ENCODE peak calls at places on chromosome 20, in six cellular contexts. R is right cardiac atrium, I is lower lobe of right lung, P is ascending aorta, Y is OCI-LY7, T is GM23248. X is an unnamed sample. For H3K4me1, the result is how much of the 10 kb centered on the place peaks cover.

GRCh38 chr20:51826372-51826771 is 24.1 kb upstream of the SALL4 start:
- DNase-seq in R (no peak), T (no peak), Y (no peak), P (no peak), I (no peak), X (no peak)

GRCh38 chr20:408843-409696 is 971 bp downstream of the RBCK1 start:
- DNase-seq in I (no peak), T (peak), P (no peak), Y (peak), R (no peak), X (no peak)

GRCh38 chr20:32560989-32561830 is 23.9 kb downstream of the NOL4L start:
- DNase-seq in Y (no peak), R (no peak), T (peak), I (no peak), P (no peak), X (no peak)

GRCh38 chr20:41645372-41645771 is 27.2 kb upstream of the CHD6 start:
- DNase-seq in R (no peak), I (no peak), T (no peak), P (no peak), Y (no peak), X (no peak)

GRCh38 chr20:37566590-37567330 is 39.1 kb upstream of the BLCAP start:
- DNase-seq in I (no peak), P (no peak), Y (no peak), R (no peak), T (no peak), X (no peak)

GRCh38 chr20:9203081-9203447 is 134.2 kb downstream of the PLCB4 start:
- DNase-seq in Y (no peak), R (no peak), T (peak), I (no peak), P (no peak), X (no peak)

GRCh38 chr20:17995967-17996819 is 27.4 kb downstream of the MGME1 start:
- DNase-seq in R (no peak), T (peak), Y (peak), P (no peak), I (no peak), X (no peak)

GRCh38 chr20:62008643-62009183 is 57.0 kb downstream of the TAF4 start:
- DNase-seq in P (no peak), I (no peak), T (no peak), Y (no peak), R (no peak), X (no peak)

GRCh38 chr20:46157625-46158024 is 39.5 kb downstream of the CD40 start:
- DNase-seq in I (no peak), P (no peak), R (no peak), Y (no peak), T (no peak), X (no peak)

GRCh38 chr20:17226410-17227198 is at the start of gene PCSK2:
- DNase-seq in Y (no peak), T (peak), R (peak), P (no peak), I (peak), X (no peak)

GRCh38 chr20:8756410-8756809 is 312.5 kb upstream of the PLCB4 start:
- DNase-seq in Y (no peak), I (no peak), R (no peak), T (peak), P (no peak), X (no peak)

GRCh38 chr20:1474817-1475603 is 8.4 kb upstream of the NSFL1C start:
- DNase-seq in Y (peak), T (no peak), R (no peak), P (no peak), I (no peak), X (no peak)

GRCh38 chr20:35021063-35021462 is 65.4 kb downstream of the MYH7B start:
- DNase-seq in I (no peak), Y (no peak), P (no peak), T (no peak), R (no peak), X (no peak)

GRCh38 chr20:34437330-34437986 is 74.4 kb downstream of the ITCH start:
- DNase-seq in Y (no peak), I (no peak), T (peak), P (no peak), R (no peak), X (no peak)

GRCh38 chr20:23143098-23143497 is 57.0 kb upstream of the CD93 start:
- DNase-seq in R (peak), I (peak), Y (no peak), P (peak), T (peak), X (no peak)

GRCh38 chr20:62576815-62577214 is 65.5 kb upstream of the SLCO4A1 start:
- DNase-seq in R (no peak), T (peak), Y (no peak), I (no peak), P (no peak), X (no peak)

GRCh38 chr20:44582321-44583025 is at the start of gene PKIG:
- DNase-seq in R (peak), P (no peak), I (no peak), T (peak), Y (peak), X (no peak)

GRCh38 chr20:58024241-58024721 is 204.2 kb downstream of the ANKRD60 start:
- DNase-seq in P (no peak), R (no peak), I (no peak), Y (no peak), T (no peak), X (no peak)

GRCh38 chr20:38649275-38649891 is 47.8 kb downstream of the ARHGAP40 start:
- DNase-seq in Y (peak), T (peak), P (no peak), R (no peak), I (no peak), X (no peak)

DNA sequence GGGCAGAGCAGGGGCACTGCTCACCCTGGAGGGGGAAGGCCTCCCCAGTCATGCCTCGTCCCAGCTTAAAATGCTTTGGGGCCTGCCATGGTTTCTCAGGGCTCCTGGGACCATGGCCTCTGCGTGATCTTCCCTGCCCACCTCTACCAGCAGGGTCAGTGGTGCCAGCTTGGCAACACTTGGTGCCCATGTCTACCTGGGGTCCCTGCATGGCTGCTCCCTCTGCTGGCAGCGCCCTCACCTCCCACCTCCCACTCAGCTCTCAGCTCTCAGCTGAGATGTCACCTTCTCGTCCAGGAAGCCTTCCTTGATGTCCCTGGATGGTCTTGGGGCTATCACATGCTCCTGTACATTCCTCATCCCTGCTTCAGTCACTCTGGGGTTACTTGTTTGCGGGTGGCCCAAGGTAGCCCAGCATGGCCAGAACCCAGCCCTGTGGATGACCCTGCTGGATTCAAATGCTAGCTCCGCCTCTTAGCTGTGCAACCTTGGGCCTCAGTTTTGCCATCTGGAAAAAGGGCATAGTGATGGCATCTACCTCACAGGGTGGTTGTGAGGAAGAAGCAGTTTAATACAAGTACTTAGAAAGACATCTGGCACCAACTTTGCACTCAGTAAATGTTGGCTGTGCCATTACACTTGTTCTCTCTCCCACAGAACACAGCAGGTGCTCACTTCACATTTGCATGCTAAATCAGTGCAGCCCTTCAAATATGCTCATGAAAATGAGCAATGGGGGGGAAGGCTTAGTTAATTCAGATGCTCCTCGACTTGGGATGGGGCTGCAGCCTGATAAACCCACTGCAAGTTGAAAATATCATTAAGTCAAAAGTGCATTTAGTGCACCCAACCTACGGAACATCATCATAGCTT is 53.5 kb upstream of the PTPN1 start:
- DNase-seq in P (no peak), I (no peak), Y (peak), R (no peak), T (no peak), X (no peak)
- H3K27ac ChIP-seq in P (peak), I (peak), Y (no peak), R (peak), T (no peak), X (peak)

GRCh38 chr20:50710492-50711063 is 19.2 kb upstream of the RIPOR3 start:
- DNase-seq in R (peak), T (peak), P (no peak), I (no peak), Y (no peak), X (no peak)
- H3K4me1 ChIP-seq in R (under half), T (under half), P (under half), I (under half), Y (under half), X (under half)

DNA sequence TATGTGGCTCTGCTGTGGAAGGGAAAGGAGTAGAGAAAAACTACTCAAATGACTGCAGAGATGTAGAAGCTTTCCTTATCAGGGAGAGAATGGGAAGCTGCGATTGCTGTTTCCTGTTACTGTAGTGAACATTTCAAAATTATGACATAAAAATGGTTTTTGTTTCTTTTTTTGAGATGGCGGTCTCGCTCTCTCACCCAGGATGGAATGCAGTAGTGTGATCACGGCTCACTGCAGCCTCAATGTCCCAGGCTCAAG is 6.1 kb upstream of the BCAS4 start:
- DNase-seq in I (peak), R (no peak), P (no peak), T (no peak), Y (no peak), X (no peak)
- H3K27ac ChIP-seq in I (peak), R (no peak), P (no peak), T (no peak), Y (no peak), X (peak)

GRCh38 chr20:59779656-59780380 is 153.6 kb downstream of the SYCP2 start:
- DNase-seq in T (no peak), P (no peak), I (no peak), Y (no peak), R (no peak), X (no peak)

GRCh38 chr20:59780494-59781185 is 152.8 kb downstream of the SYCP2 start:
- DNase-seq in I (no peak), Y (no peak), P (no peak), R (no peak), T (no peak), X (no peak)

GRCh38 chr20:59777321-59777705 is 156.1 kb downstream of the SYCP2 start:
- DNase-seq in I (no peak), R (no peak), P (no peak), T (no peak), Y (no peak), X (no peak)

GRCh38 chr20:59777814-59778575 is 155.4 kb downstream of the SYCP2 start:
- DNase-seq in T (no peak), I (no peak), P (no peak), R (no peak), Y (no peak), X (peak)

GRCh38 chr20:59778615-59779200 is 154.7 kb downstream of the SYCP2 start:
- DNase-seq in T (no peak), R (no peak), P (no peak), Y (no peak), I (no peak), X (no peak)
- H3K4me1 ChIP-seq in T (under half), R (under half), P (under half), Y (under half), I (under half), X (under half)

GRCh38 chr20:25020345-25020744 is 27.8 kb upstream of the APMAP start:
- DNase-seq in T (no peak), P (no peak), R (no peak), Y (no peak), I (no peak), X (no peak)
- H3K27ac ChIP-seq in T (no peak), P (no peak), R (no peak), Y (no peak), I (no peak), X (no peak)

GRCh38 chr20:56631990-56632327 is 2.9 kb downstream of the TFAP2C start:
- DNase-seq in Y (no peak), T (peak), R (no peak), P (no peak), I (no peak), X (no peak)
- H3K4me1 ChIP-seq in Y (under half), T (under half), R (under half), P (under half), I (under half), X (under half)

GRCh38 chr20:13148402-13148801 is 72.7 kb upstream of the ISM1 start:
- DNase-seq in P (no peak), T (no peak), R (no peak), I (no peak), Y (no peak), X (no peak)
- H3K27ac ChIP-seq in P (no peak), T (no peak), R (no peak), I (peak), Y (no peak), X (no peak)

X was measured in breast epithelium.